ENCODE peak calls at places on chromosomes 3 and 15, in four cellular contexts. Q is HepG2, A is HCT116, Y is K562. G is an unnamed sample.

GRCh38 chr15:64893481-64894394 is 18.0 kb upstream of the ANKDD1A start:
- DNase-seq in Q (peak; percentile 79), Y (peak; percentile 89), A (peak; percentile 24), G (no peak)

GRCh38 chr3:141525813-141526212 is 39.0 kb downstream of the RASA2 start:
- DNase-seq in Q (no peak), Y (no peak), A (no peak), G (no peak)

GRCh38 chr15:85973584-85974347 is 105.9 kb upstream of the AGBL1 start:
- DNase-seq in A (no peak), Y (no peak), Q (peak; percentile 6), G (no peak)

GRCh38 chr3:58351920-58352319 is 19.2 kb downstream of the PXK start:
- DNase-seq in Y (no peak), A (no peak), Q (no peak), G (no peak)

GRCh38 chr15:67587754-67588153 is 45.3 kb downstream of the MAP2K5 start:
- DNase-seq in A (no peak), Y (no peak), Q (no peak), G (no peak)

GRCh38 chr15:39622660-39623549 is 42.0 kb downstream of the THBS1 start:
- DNase-seq in A (no peak), Q (no peak), Y (no peak), G (no peak)

GRCh38 chr3:159928692-159929091 is 59.9 kb upstream of the IL12A start:
- DNase-seq in Q (no peak), Y (no peak), A (no peak), G (peak; percentile 54)

GRCh38 chr3:45224824-45225464 is 1.1 kb downstream of the TMEM158 start:
- DNase-seq in A (no peak), Q (peak; percentile 40), Y (peak; percentile 82), G (no peak)

GRCh38 chr3:187802928-187803259 is 57.6 kb upstream of the BCL6 start:
- DNase-seq in Y (no peak), Q (no peak), A (no peak), G (no peak)

GRCh38 chr15:49721091-49721490 is 100.2 kb downstream of the DTWD1 start:
- DNase-seq in Y (no peak), A (no peak), Q (no peak), G (no peak)

GRCh38 chr3:31760654-31761053 is 220.4 kb downstream of the OSBPL10 start:
- DNase-seq in Q (no peak), A (no peak), Y (no peak), G (no peak)

GRCh38 chr15:55846108-55846707 is 103.3 kb upstream of the PRTG start:
- DNase-seq in A (peak; percentile 57), Y (peak; percentile 50), Q (peak; percentile 69), G (peak; percentile 76)

GRCh38 chr3:104873331-104873730 is 493.4 kb upstream of the ALCAM start:
- DNase-seq in Q (no peak), A (no peak), Y (no peak), G (no peak)

GRCh38 chr3:138786788-138787276 is 47.9 kb downstream of the PIK3CB start:
- DNase-seq in A (no peak), Y (no peak), Q (peak; percentile 75), G (no peak)

GRCh38 chr3:72386322-72386721 is 461.9 kb downstream of the SHQ1 start:
- DNase-seq in A (no peak), Q (no peak), Y (no peak), G (no peak)

GRCh38 chr3:185960518-185961288 is 22.9 kb upstream of the TRA2B start:
- DNase-seq in Q (peak; percentile 82), Y (no peak), A (no peak), G (no peak)

GRCh38 chr3:18891641-18892040 is 256.7 kb upstream of the KCNH8 start:
- DNase-seq in Y (no peak), A (no peak), Q (no peak), G (no peak)

GRCh38 chr15:40295870-40296560 is 11.7 kb downstream of the PLCB2 start:
- DNase-seq in Y (no peak), Q (no peak), A (no peak), G (no peak)

GRCh38 chr3:63945558-63946096 is 33.4 kb upstream of the SCAANT1 start:
- DNase-seq in A (no peak), Q (peak; percentile 50), Y (no peak), G (no peak)

GRCh38 chr3:159865042-159865579 is 123.5 kb upstream of the IL12A start:
- DNase-seq in Q (no peak), A (no peak), Y (no peak), G (no peak)

GRCh38 chr3:13308406-13308805 is 111.7 kb downstream of the NUP210 start:
- DNase-seq in Q (peak; percentile 47), Y (peak; percentile 72), A (peak; percentile 24), G (peak; percentile 39)

GRCh38 chr3:172209333-172210321 is 170.2 kb downstream of the FNDC3B start:
- DNase-seq in A (no peak), Q (no peak), Y (no peak), G (no peak)

GRCh38 chr3:196772102-196772501 is 32.4 kb downstream of the PAK2 start:
- DNase-seq in A (no peak), Y (no peak), Q (no peak), G (no peak)

GRCh38 chr3:150495149-150495548 is 51.1 kb downstream of the SERP1 start:
- DNase-seq in Q (no peak), Y (peak; percentile 26), A (no peak), G (no peak)

GRCh38 chr3:47250309-47251060 is 32.1 kb downstream of the KIF9 start:
- DNase-seq in Q (peak; percentile 60), Y (peak; percentile 82), A (peak; percentile 41), G (no peak)

GRCh38 chr3:38457111-38458003 is 3.7 kb downstream of the ACVR2B start:
- DNase-seq in A (no peak), Q (no peak), Y (peak; percentile 53), G (no peak)

GRCh38 chr15:40295297-40295696 is 12.4 kb upstream of the ANKRD63 start:
- DNase-seq in Y (no peak), A (no peak), Q (no peak), G (no peak)

GRCh38 chr3:141561426-141562034 is 74.7 kb downstream of the RASA2 start:
- DNase-seq in Q (peak; percentile 63), Y (peak; percentile 40), A (peak; percentile 58), G (peak; percentile 60)

GRCh38 chr3:172447611-172448579 is at the start of gene GHSR:
- DNase-seq in Y (no peak), Q (no peak), A (no peak), G (no peak)

GRCh38 chr15:75578206-75578947 is 738 bp downstream of the PTPN9 start:
- DNase-seq in Y (peak; percentile 53), A (no peak), Q (no peak), G (no peak)

GRCh38 chr3:188947401-188947982 is 224.3 kb upstream of the TPRG1 start:
- DNase-seq in Q (no peak), A (peak; percentile 73), Y (peak; percentile 27), G (peak; percentile 88)

GRCh38 chr3:184291738-184292445 is 7.1 kb upstream of the PSMD2 start:
- DNase-seq in Q (no peak), A (no peak), Y (no peak), G (no peak)

GRCh38 chr3:38131621-38132369 is 5.1 kb downstream of the ACAA1 start:
- DNase-seq in A (no peak), Y (peak; percentile 70), Q (no peak), G (no peak)

GRCh38 chr15:71473751-71474150 is 336.6 kb upstream of the NR2E3 start:
- DNase-seq in Y (no peak), A (no peak), Q (no peak), G (no peak)

GRCh38 chr3:122674339-122674738 is 6.3 kb upstream of the PARP14 start:
- DNase-seq in Q (no peak), A (no peak), Y (no peak), G (no peak)

GRCh38 chr15:24678485-24678884 is 2.9 kb downstream of the NPAP1 start:
- DNase-seq in Q (no peak), Y (no peak), A (no peak), G (no peak)

GRCh38 chr15:70323111-70323851 is 225.6 kb upstream of the TLE3 start:
- DNase-seq in A (no peak), Q (no peak), Y (no peak), G (no peak)

GRCh38 chr15:90954712-90955671 is at the start of gene RCCD1:
- DNase-seq in Q (peak; percentile 94), Y (peak; percentile 98), A (peak; percentile 92), G (peak; percentile 84)

GRCh38 chr3:49132437-49133225 is at the start of gene LAMB2:
- DNase-seq in Y (peak; percentile 71), Q (peak; percentile 79), A (peak; percentile 66), G (no peak)
- TF ChIP-seq TCF7L2 in Y (no peak), Q (no peak), A (peak; percentile 7), G (no peak)

GRCh38 chr3:168582503-168582902 is 486.8 kb upstream of the GOLIM4 start:
- DNase-seq in A (no peak), Q (no peak), Y (no peak), G (no peak)

GRCh38 chr3:168585544-168585943 is 489.8 kb upstream of the GOLIM4 start:
- DNase-seq in Q (no peak), Y (no peak), A (no peak), G (no peak)

GRCh38 chr3:168579010-168579409 is 483.3 kb upstream of the GOLIM4 start:
- DNase-seq in A (no peak), Y (no peak), Q (no peak), G (no peak)

DNA sequence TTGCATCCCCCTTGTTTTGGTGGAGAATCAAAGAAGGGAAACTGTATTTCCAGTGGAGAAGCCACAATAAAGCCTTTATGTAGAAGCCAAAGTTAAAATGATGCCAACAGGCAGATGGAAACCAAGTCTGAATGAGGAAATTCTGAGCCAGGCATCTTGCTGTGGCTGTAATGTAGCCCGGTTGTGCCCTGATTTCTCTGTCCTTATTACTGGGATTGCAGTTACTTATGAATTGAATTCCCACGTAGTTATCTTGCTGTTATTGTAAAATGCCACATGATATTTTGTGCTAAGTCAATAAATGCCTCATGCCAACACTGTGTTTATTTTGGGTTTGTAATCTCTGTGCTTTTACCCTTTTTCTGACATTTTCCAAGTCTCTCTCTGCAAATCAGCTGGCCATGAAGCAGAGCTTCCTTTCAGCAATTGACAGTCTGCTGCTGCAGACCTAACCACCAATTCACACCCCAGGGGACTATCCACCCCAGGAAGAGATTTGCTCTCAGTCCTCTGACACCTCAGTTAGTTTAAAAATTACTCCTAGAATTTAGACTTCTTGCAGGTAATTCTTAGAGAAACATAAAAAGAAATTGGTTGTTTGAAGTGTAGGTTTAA is 486.1 kb upstream of the GOLIM4 start:
- DNase-seq in Q (no peak), A (no peak), Y (no peak), G (no peak)
- H3K4me3 ChIP-seq in Q (no peak overlapping the region), A (no peak overlapping the region), Y (no peak overlapping the region), G (no peak overlapping the region)

GRCh38 chr15:68794307-68794706 is 26.4 kb downstream of the ANP32A start:
- DNase-seq in Y (no peak), Q (no peak), A (no peak), G (no peak)
- H3K27ac ChIP-seq in Y (no peak overlapping the region), Q (peak overlapping the region; percentile 43), A (no peak overlapping the region), G (peak overlapping the region; percentile 25)

GRCh38 chr3:182789371-182789770 is 3.9 kb upstream of the ATP11B start:
- DNase-seq in Y (no peak), Q (no peak), A (no peak), G (no peak)
- TF ChIP-seq TCF7L2 in Y (no peak), Q (no peak), A (no peak), G (no peak)

GRCh38 chr3:87478716-87479115 is 202.3 kb upstream of the POU1F1 start:
- DNase-seq in A (no peak), Y (no peak), Q (no peak), G (no peak)
- H3K4me3 ChIP-seq in A (no peak overlapping the region), Y (no peak overlapping the region), Q (no peak overlapping the region), G (no peak overlapping the region)

G was measured in Panc1.